ENCODE peak calls at places on chromosome 18, in seven cellular contexts. One of them, this sample, is unnamed.

GRCh38 chr18:23538040-23538439 is 34.7 kb downstream of the RMC1 start:
- DNase-seq in stimulated activated CD4-positive, alpha-beta T cell treated with anti-CD3 and anti-CD28 coated beads, Interleukin-2, amount 100 ng/mL, for 48 hours: no peak
- DNase-seq in H54: no peak
- DNase-seq in Calu3: no peak
- DNase-seq in activated CD8-positive, alpha-beta memory T cell treated with anti-CD3 and anti-CD28 coated beads, Interleukin-2, amount 50 U/mL, for 48 hours: no peak
- DNase-seq in Kasumi-1: no peak
- DNase-seq in lung: no peak
- DNase-seq in this sample: no peak

GRCh38 chr18:6868033-6868432 is 138.5 kb downstream of the ARHGAP28 start:
- DNase-seq in Calu3: no peak
- DNase-seq in lung: no peak
- DNase-seq in H54: no peak
- DNase-seq in activated CD8-positive, alpha-beta memory T cell treated with anti-CD3 and anti-CD28 coated beads, Interleukin-2, amount 50 U/mL, for 48 hours: no peak
- DNase-seq in stimulated activated CD4-positive, alpha-beta T cell treated with anti-CD3 and anti-CD28 coated beads, Interleukin-2, amount 100 ng/mL, for 48 hours: no peak
- DNase-seq in Kasumi-1: no peak
- DNase-seq in this sample: no peak

GRCh38 chr18:63951302-63951705 is 2.2 kb downstream of the HMSD start:
- DNase-seq in stimulated activated CD4-positive, alpha-beta T cell treated with anti-CD3 and anti-CD28 coated beads, Interleukin-2, amount 100 ng/mL, for 48 hours: no peak
- DNase-seq in lung: no peak
- DNase-seq in Calu3: no peak
- DNase-seq in H54: no peak
- DNase-seq in Kasumi-1: peak
- DNase-seq in activated CD8-positive, alpha-beta memory T cell treated with anti-CD3 and anti-CD28 coated beads, Interleukin-2, amount 50 U/mL, for 48 hours: no peak
- DNase-seq in this sample: no peak

GRCh38 chr18:39842042-39842791 is 2112.8 kb upstream of the PIK3C3 start:
- DNase-seq in H54: no peak
- DNase-seq in activated CD8-positive, alpha-beta memory T cell treated with anti-CD3 and anti-CD28 coated beads, Interleukin-2, amount 50 U/mL, for 48 hours: no peak
- DNase-seq in stimulated activated CD4-positive, alpha-beta T cell treated with anti-CD3 and anti-CD28 coated beads, Interleukin-2, amount 100 ng/mL, for 48 hours: no peak
- DNase-seq in Calu3: no peak
- DNase-seq in Kasumi-1: no peak
- DNase-seq in lung: no peak
- DNase-seq in this sample: no peak

GRCh38 chr18:79776674-79777073 is 21.1 kb upstream of the KCNG2 start:
- DNase-seq in lung: no peak
- DNase-seq in activated CD8-positive, alpha-beta memory T cell treated with anti-CD3 and anti-CD28 coated beads, Interleukin-2, amount 50 U/mL, for 48 hours: no peak
- DNase-seq in Kasumi-1: no peak
- DNase-seq in stimulated activated CD4-positive, alpha-beta T cell treated with anti-CD3 and anti-CD28 coated beads, Interleukin-2, amount 100 ng/mL, for 48 hours: no peak
- DNase-seq in H54: no peak
- DNase-seq in Calu3: no peak
- DNase-seq in this sample: no peak

GRCh38 chr18:8499810-8500663 is 109.2 kb upstream of the RAB12 start:
- DNase-seq in Calu3: peak
- DNase-seq in lung: no peak
- DNase-seq in activated CD8-positive, alpha-beta memory T cell treated with anti-CD3 and anti-CD28 coated beads, Interleukin-2, amount 50 U/mL, for 48 hours: no peak
- DNase-seq in Kasumi-1: no peak
- DNase-seq in stimulated activated CD4-positive, alpha-beta T cell treated with anti-CD3 and anti-CD28 coated beads, Interleukin-2, amount 100 ng/mL, for 48 hours: no peak
- DNase-seq in H54: no peak
- DNase-seq in this sample: no peak

GRCh38 chr18:1026930-1027329 is 122.3 kb downstream of the ADCYAP1 start:
- DNase-seq in Kasumi-1: no peak
- DNase-seq in Calu3: no peak
- DNase-seq in stimulated activated CD4-positive, alpha-beta T cell treated with anti-CD3 and anti-CD28 coated beads, Interleukin-2, amount 100 ng/mL, for 48 hours: no peak
- DNase-seq in lung: no peak
- DNase-seq in activated CD8-positive, alpha-beta memory T cell treated with anti-CD3 and anti-CD28 coated beads, Interleukin-2, amount 50 U/mL, for 48 hours: no peak
- DNase-seq in H54: no peak
- DNase-seq in this sample: no peak

GRCh38 chr18:7064346-7064745 is 53.3 kb downstream of the LAMA1 start:
- DNase-seq in activated CD8-positive, alpha-beta memory T cell treated with anti-CD3 and anti-CD28 coated beads, Interleukin-2, amount 50 U/mL, for 48 hours: no peak
- DNase-seq in stimulated activated CD4-positive, alpha-beta T cell treated with anti-CD3 and anti-CD28 coated beads, Interleukin-2, amount 100 ng/mL, for 48 hours: no peak
- DNase-seq in lung: no peak
- DNase-seq in H54: no peak
- DNase-seq in Kasumi-1: no peak
- DNase-seq in Calu3: no peak
- DNase-seq in this sample: peak

GRCh38 chr18:21996261-21996892 is 173.0 kb upstream of the GATA6 start:
- DNase-seq in Calu3: no peak
- DNase-seq in lung: no peak
- DNase-seq in Kasumi-1: no peak
- DNase-seq in H54: no peak
- DNase-seq in stimulated activated CD4-positive, alpha-beta T cell treated with anti-CD3 and anti-CD28 coated beads, Interleukin-2, amount 100 ng/mL, for 48 hours: no peak
- DNase-seq in activated CD8-positive, alpha-beta memory T cell treated with anti-CD3 and anti-CD28 coated beads, Interleukin-2, amount 50 U/mL, for 48 hours: no peak
- DNase-seq in this sample: no peak

GRCh38 chr18:9475643-9476580 is 599 bp downstream of the RALBP1 start:
- DNase-seq in stimulated activated CD4-positive, alpha-beta T cell treated with anti-CD3 and anti-CD28 coated beads, Interleukin-2, amount 100 ng/mL, for 48 hours: peak
- DNase-seq in activated CD8-positive, alpha-beta memory T cell treated with anti-CD3 and anti-CD28 coated beads, Interleukin-2, amount 50 U/mL, for 48 hours: peak
- DNase-seq in Calu3: no peak
- DNase-seq in Kasumi-1: peak
- DNase-seq in H54: peak
- DNase-seq in lung: no peak
- DNase-seq in this sample: no peak

GRCh38 chr18:24544949-24545348 is 84.5 kb downstream of the HRH4 start:
- DNase-seq in Calu3: no peak
- DNase-seq in H54: no peak
- DNase-seq in stimulated activated CD4-positive, alpha-beta T cell treated with anti-CD3 and anti-CD28 coated beads, Interleukin-2, amount 100 ng/mL, for 48 hours: no peak
- DNase-seq in Kasumi-1: no peak
- DNase-seq in activated CD8-positive, alpha-beta memory T cell treated with anti-CD3 and anti-CD28 coated beads, Interleukin-2, amount 50 U/mL, for 48 hours: no peak
- DNase-seq in lung: no peak
- DNase-seq in this sample: no peak

GRCh38 chr18:22408059-22408458 is 9.7 kb downstream of the CTAGE1 start:
- DNase-seq in H54: no peak
- DNase-seq in Kasumi-1: no peak
- DNase-seq in activated CD8-positive, alpha-beta memory T cell treated with anti-CD3 and anti-CD28 coated beads, Interleukin-2, amount 50 U/mL, for 48 hours: no peak
- DNase-seq in Calu3: no peak
- DNase-seq in stimulated activated CD4-positive, alpha-beta T cell treated with anti-CD3 and anti-CD28 coated beads, Interleukin-2, amount 100 ng/mL, for 48 hours: no peak
- DNase-seq in lung: no peak
- DNase-seq in this sample: no peak

GRCh38 chr18:37874721-37875120 is 309.1 kb upstream of the CELF4 start:
- DNase-seq in Kasumi-1: no peak
- DNase-seq in lung: no peak
- DNase-seq in Calu3: no peak
- DNase-seq in H54: no peak
- DNase-seq in stimulated activated CD4-positive, alpha-beta T cell treated with anti-CD3 and anti-CD28 coated beads, Interleukin-2, amount 100 ng/mL, for 48 hours: no peak
- DNase-seq in activated CD8-positive, alpha-beta memory T cell treated with anti-CD3 and anti-CD28 coated beads, Interleukin-2, amount 50 U/mL, for 48 hours: no peak
- DNase-seq in this sample: no peak

GRCh38 chr18:36518839-36519238 is 221.3 kb downstream of the FHOD3 start:
- DNase-seq in Calu3: no peak
- DNase-seq in lung: no peak
- DNase-seq in H54: peak
- DNase-seq in stimulated activated CD4-positive, alpha-beta T cell treated with anti-CD3 and anti-CD28 coated beads, Interleukin-2, amount 100 ng/mL, for 48 hours: no peak
- DNase-seq in Kasumi-1: no peak
- DNase-seq in activated CD8-positive, alpha-beta memory T cell treated with anti-CD3 and anti-CD28 coated beads, Interleukin-2, amount 50 U/mL, for 48 hours: no peak
- DNase-seq in this sample: no peak

GRCh38 chr18:2513616-2514015 is 57.7 kb downstream of the METTL4 start:
- DNase-seq in activated CD8-positive, alpha-beta memory T cell treated with anti-CD3 and anti-CD28 coated beads, Interleukin-2, amount 50 U/mL, for 48 hours: no peak
- DNase-seq in Calu3: no peak
- DNase-seq in lung: no peak
- DNase-seq in stimulated activated CD4-positive, alpha-beta T cell treated with anti-CD3 and anti-CD28 coated beads, Interleukin-2, amount 100 ng/mL, for 48 hours: no peak
- DNase-seq in H54: no peak
- DNase-seq in Kasumi-1: no peak
- DNase-seq in this sample: no peak

GRCh38 chr18:1408331-1408835 is 503.7 kb downstream of the ADCYAP1 start:
- DNase-seq in stimulated activated CD4-positive, alpha-beta T cell treated with anti-CD3 and anti-CD28 coated beads, Interleukin-2, amount 100 ng/mL, for 48 hours: no peak
- DNase-seq in H54: no peak
- DNase-seq in lung: no peak
- DNase-seq in Calu3: no peak
- DNase-seq in activated CD8-positive, alpha-beta memory T cell treated with anti-CD3 and anti-CD28 coated beads, Interleukin-2, amount 50 U/mL, for 48 hours: no peak
- DNase-seq in Kasumi-1: no peak
- DNase-seq in this sample: no peak

GRCh38 chr18:56889621-56890020 is 238.5 kb downstream of the WDR7 start:
- DNase-seq in activated CD8-positive, alpha-beta memory T cell treated with anti-CD3 and anti-CD28 coated beads, Interleukin-2, amount 50 U/mL, for 48 hours: no peak
- DNase-seq in H54: no peak
- DNase-seq in lung: no peak
- DNase-seq in Calu3: no peak
- DNase-seq in stimulated activated CD4-positive, alpha-beta T cell treated with anti-CD3 and anti-CD28 coated beads, Interleukin-2, amount 100 ng/mL, for 48 hours: no peak
- DNase-seq in Kasumi-1: no peak
- DNase-seq in this sample: no peak

GRCh38 chr18:34915046-34915445 is 126.2 kb upstream of the MAPRE2 start:
- DNase-seq in Kasumi-1: no peak
- DNase-seq in activated CD8-positive, alpha-beta memory T cell treated with anti-CD3 and anti-CD28 coated beads, Interleukin-2, amount 50 U/mL, for 48 hours: no peak
- DNase-seq in lung: no peak
- DNase-seq in stimulated activated CD4-positive, alpha-beta T cell treated with anti-CD3 and anti-CD28 coated beads, Interleukin-2, amount 100 ng/mL, for 48 hours: no peak
- DNase-seq in Calu3: no peak
- DNase-seq in H54: no peak
- DNase-seq in this sample: no peak